ENCODE peak calls at places on chromosomes 7 and 10, in five cellular contexts. D is hepatocyte; V is GM23338; W is brain microvascular endothelial cell; M is CD4-positive, alpha-beta T cell. K is an unnamed sample.

GRCh38 chr7:134936893-134937520 is 49.3 kb upstream of the AGBL3 start:
- DNase-seq in D (no peak), V (peak), W (no peak), M (no peak), K (no peak)

GRCh38 chr10:103612462-103613365 is 119.2 kb downstream of the NEURL1 start:
- DNase-seq in D (no peak), V (no peak), W (peak), M (no peak), K (no peak)

GRCh38 chr10:106897631-106898161 is 266.8 kb downstream of the SORCS1 start:
- DNase-seq in D (peak), V (no peak), W (no peak), M (no peak), K (no peak)

GRCh38 chr7:91912500-91912899 is 28.2 kb upstream of the AKAP9 start:
- DNase-seq in D (no peak), V (no peak), W (no peak), M (no peak), K (no peak)

GRCh38 chr7:130896898-130897514 is 163.0 kb upstream of the KLF14 start:
- DNase-seq in D (peak), V (peak), W (no peak), M (peak), K (peak)

GRCh38 chr10:80025281-80025680 is 53.2 kb upstream of the TMEM254 start:
- DNase-seq in D (no peak), V (no peak), W (no peak), M (no peak), K (no peak)

GRCh38 chr7:81051811-81052413 is 133.1 kb upstream of the SEMA3C start:
- DNase-seq in D (no peak), V (no peak), W (no peak), M (no peak), K (no peak)

GRCh38 chr10:99560277-99561126 is 27.8 kb downstream of the NKX2-3 start:
- DNase-seq in D (peak), V (peak), W (peak), M (peak), K (no peak)

GRCh38 chr10:43125881-43126731 is 12.1 kb upstream of the CSGALNACT2 start:
- DNase-seq in D (no peak), V (no peak), W (no peak), M (no peak), K (no peak)

GRCh38 chr7:142188159-142188558 is 69.7 kb downstream of the PRSS58 start:
- DNase-seq in D (no peak), V (no peak), W (peak), M (no peak), K (no peak)

GRCh38 chr7:32119790-32120196 is 49.6 kb upstream of the PDE1C start:
- DNase-seq in D (no peak), V (peak), W (no peak), M (no peak), K (no peak)

GRCh38 chr7:7768977-7769376 is 50.6 kb upstream of the RPA3 start:
- DNase-seq in D (no peak), V (no peak), W (no peak), M (no peak), K (no peak)

GRCh38 chr7:69598081-69598486 is at the start of gene AUTS2:
- DNase-seq in D (peak), V (peak), W (peak), M (no peak), K (peak)

GRCh38 chr7:131606346-131607290 is 50.2 kb upstream of the PODXL start:
- DNase-seq in D (no peak), V (peak), W (no peak), M (no peak), K (no peak)

GRCh38 chr7:30791126-30791525 is 19.9 kb downstream of the MINDY4 start:
- DNase-seq in D (no peak), V (peak), W (no peak), M (no peak), K (no peak)

GRCh38 chr10:14532473-14533251 is 201.9 kb upstream of the FRMD4A start:
- DNase-seq in D (peak), V (no peak), W (peak), M (no peak), K (no peak)

GRCh38 chr7:31073486-31074383 is 21.6 kb downstream of the ADCYAP1R1 start:
- DNase-seq in D (no peak), V (no peak), W (peak), M (no peak), K (no peak)

GRCh38 chr10:86357041-86357440 is 9.6 kb downstream of the GRID1 start:
- DNase-seq in D (no peak), V (no peak), W (no peak), M (no peak), K (no peak)

GRCh38 chr7:101170617-101171441 is 5.5 kb upstream of the VGF start:
- DNase-seq in D (no peak), V (no peak), W (no peak), M (no peak), K (no peak)

GRCh38 chr7:101172854-101173751 is 7.0 kb downstream of the NAT16 start:
- DNase-seq in D (peak), V (peak), W (peak), M (no peak), K (no peak)

GRCh38 chr7:101169838-101170531 is 4.6 kb upstream of the VGF start:
- DNase-seq in D (peak), V (peak), W (peak), M (peak), K (peak)

GRCh38 chr7:101172005-101172853 is 6.9 kb upstream of the VGF start:
- DNase-seq in D (no peak), V (peak), W (no peak), M (no peak), K (peak)

GRCh38 chr7:101171442-101171837 is 6.1 kb upstream of the VGF start:
- DNase-seq in D (no peak), V (no peak), W (no peak), M (no peak), K (no peak)
- TF ChIP-seq CTCF in D (no peak), V (peak), W (peak), M (no peak), K (no peak)

GRCh38 chr7:110590415-110590814 is 500.5 kb upstream of the LRRN3 start:
- DNase-seq in D (no peak), V (peak), W (no peak), M (no peak), K (no peak)
- TF ChIP-seq CTCF in D (no peak), V (peak), W (no peak), M (no peak), K (no peak)

GRCh38 chr7:4683884-4684565 is 1.9 kb downstream of the FOXK1 start:
- DNase-seq in D (peak), V (no peak), W (peak), M (no peak), K (peak)
- TF ChIP-seq CTCF in D (no peak), V (no peak), W (peak), M (peak), K (no peak)

GRCh38 chr10:101838416-101838970 is 5.1 kb downstream of the KCNIP2 start:
- DNase-seq in D (no peak), V (no peak), W (no peak), M (no peak), K (no peak)
- TF ChIP-seq CTCF in D (no peak), V (no peak), W (no peak), M (no peak), K (no peak)

DNA sequence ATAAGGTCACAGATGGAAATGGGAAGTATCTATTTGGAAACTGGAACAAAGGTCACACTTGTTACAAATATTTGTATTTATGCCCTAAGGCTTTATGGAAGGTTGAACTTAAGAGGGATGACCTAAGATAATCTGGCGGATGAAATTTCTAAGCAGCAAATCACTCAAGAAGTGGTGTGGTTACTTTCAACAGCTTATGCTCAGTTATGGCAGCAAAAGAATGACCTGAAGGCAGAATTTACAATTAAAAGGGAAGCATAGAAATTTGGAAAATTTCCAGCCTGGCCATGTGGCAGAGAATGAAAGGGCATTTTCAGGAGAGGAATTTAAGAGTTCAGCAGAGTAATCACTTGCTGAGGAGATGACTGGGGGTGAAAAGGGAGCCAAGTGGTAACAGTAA is 95.8 kb upstream of the TNS3 start:
- DNase-seq in D (no peak), V (no peak), W (no peak), M (no peak), K (no peak)
- TF ChIP-seq CTCF in D (no peak), V (no peak), W (no peak), M (no peak), K (no peak)

DNA sequence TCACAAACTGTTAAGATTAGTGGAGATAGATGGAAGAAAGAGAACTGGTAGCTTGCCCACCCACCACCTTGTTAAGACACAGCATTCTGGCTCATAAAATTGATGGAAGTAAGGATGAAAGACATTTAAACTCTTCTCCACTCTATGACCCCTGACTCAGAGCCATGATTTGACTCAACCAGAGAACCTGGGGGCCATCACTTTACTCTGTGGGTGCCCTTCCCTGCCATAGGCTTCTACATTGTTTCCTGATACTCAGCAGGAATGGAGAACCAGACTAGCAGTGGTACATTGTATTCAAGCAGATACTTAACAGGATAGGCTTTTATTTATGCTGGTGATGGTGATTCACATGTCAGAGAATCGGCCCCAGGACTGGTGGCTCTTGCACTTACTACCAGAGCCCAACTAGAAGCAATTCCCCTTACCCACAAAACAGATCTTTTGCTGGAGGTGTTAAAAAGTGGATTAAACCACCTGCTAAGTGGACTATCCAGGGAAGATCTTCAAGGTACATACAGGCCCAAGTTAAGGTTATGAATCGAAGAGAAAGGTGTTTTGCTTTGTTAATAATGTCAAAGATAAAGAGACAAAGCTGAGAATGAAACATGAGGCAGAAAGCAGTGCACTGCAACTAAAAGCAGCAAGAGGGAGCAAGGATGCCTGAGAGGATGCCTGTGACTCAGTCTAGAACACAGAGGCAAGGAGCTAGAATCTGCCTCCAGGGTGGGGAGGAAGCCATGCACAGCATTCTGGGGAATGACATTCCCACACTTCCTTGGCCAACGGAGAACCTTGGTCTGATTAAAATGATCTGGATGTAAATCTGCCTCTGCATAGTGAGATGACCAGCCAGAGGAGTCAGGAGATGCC is 36.0 kb upstream of the GLI3 start:
- DNase-seq in D (peak), V (peak), W (peak), M (no peak), K (no peak)
- TF ChIP-seq CTCF in D (peak), V (peak), W (peak), M (no peak), K (no peak)

DNA sequence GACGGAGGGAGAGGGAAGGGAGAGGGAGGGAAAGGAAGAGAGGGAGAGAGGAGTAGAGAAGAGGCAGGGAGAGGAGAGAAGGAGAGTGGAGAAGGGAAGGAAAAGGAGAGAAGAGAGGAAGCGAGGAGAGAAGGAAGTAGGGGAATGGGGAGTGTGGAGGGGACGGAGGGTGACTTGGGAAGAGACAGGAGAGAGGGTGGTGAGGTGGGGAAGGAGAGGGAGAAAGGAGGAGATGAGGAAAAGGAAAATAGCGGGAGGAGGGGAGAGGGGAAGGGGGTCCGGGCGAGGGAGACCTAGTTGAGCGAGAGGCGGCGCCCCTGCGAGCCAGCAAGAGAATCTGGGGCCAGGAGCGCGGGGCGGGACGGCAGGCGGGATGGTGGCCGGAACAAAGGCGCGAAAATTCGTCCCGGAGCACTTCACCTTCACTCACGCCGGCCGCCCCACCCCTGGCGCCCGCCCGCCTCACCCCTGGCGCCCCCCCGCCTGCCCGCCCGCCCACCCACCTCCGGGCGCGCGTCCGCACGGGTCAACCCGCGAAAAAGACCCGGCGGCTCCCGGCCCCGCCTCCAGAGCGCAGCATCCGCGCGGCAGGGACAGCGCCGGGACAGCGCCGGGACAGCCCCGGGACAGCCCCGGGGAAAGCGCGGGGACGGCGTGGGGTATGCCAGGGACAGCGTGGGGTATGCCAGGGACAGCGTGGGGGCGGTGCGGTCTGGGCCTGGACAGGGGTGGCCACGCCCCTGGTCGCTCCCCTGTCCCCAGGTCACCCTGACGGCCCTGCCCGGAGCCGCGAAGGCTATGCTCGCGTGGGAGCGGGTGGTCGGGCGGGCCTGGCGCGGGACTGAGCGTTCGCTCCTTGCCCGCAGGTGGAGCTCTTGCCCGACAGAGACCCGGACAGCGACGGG is 4.2 kb downstream of the VSTM2A start:
- DNase-seq in D (peak), V (peak), W (no peak), M (no peak), K (no peak)
- TF ChIP-seq CTCF in D (peak), V (peak), W (peak), M (no peak), K (no peak)

GRCh38 chr10:97179311-97179710 is 6.4 kb downstream of the SLIT1 start:
- DNase-seq in D (no peak), V (no peak), W (no peak), M (no peak), K (no peak)

GRCh38 chr10:97180986-97181385 is 4.8 kb downstream of the SLIT1 start:
- DNase-seq in D (no peak), V (no peak), W (no peak), M (no peak), K (no peak)

GRCh38 chr10:97180367-97180763 is 5.4 kb downstream of the SLIT1 start:
- DNase-seq in D (no peak), V (no peak), W (no peak), M (no peak), K (no peak)

GRCh38 chr10:97178074-97178473 is 7.7 kb downstream of the SLIT1 start:
- DNase-seq in D (no peak), V (no peak), W (no peak), M (no peak), K (no peak)

GRCh38 chr10:97179731-97180366 is 5.9 kb downstream of the SLIT1 start:
- DNase-seq in D (peak), V (peak), W (no peak), M (no peak), K (no peak)
- TF ChIP-seq CTCF in D (peak), V (peak), W (peak), M (no peak), K (no peak)

K was measured in activated B cell treated with CpG ODN at 0.5 μM for 24 hours.